ENCODE peak calls at places on chromosomes 4 and X, in seven cellular contexts. G is breast epithelium, A is endothelial cell of umbilical vein, T is stomach, F is uterus, W is tibial nerve, R is sigmoid colon. D is an unnamed sample. For H3K27me3, the result is how much of the 10 kb centered on the place peaks cover.

GRCh38 chr4:121034010-121034409 is 38.3 kb downstream of the NDNF start:
- DNase-seq in T (no peak), G (no peak), F (no peak), R (no peak), W (no peak), A (no peak), D (peak)

GRCh38 chr4:114384629-114385028 is 214.0 kb upstream of the UGT8 start:
- DNase-seq in T (no peak), A (peak), W (no peak), R (no peak), F (no peak), G (no peak), D (no peak)

GRCh38 chr4:127920521-127920920 is 39.8 kb downstream of the PLK4 start:
- DNase-seq in F (no peak), T (no peak), R (no peak), A (no peak), G (no peak), W (no peak), D (no peak)

GRCh38 chr4:23811045-23811620 is 78.7 kb downstream of the PPARGC1A start:
- DNase-seq in T (no peak), W (no peak), R (no peak), F (no peak), G (no peak), A (no peak), D (no peak)

GRCh38 chrX:21873063-21873785 is 17.4 kb downstream of the YY2 start:
- DNase-seq in T (no peak), A (no peak), F (no peak), W (no peak), R (no peak), G (no peak), D (no peak)

GRCh38 chr4:3657917-3658913 is 108.0 kb upstream of the ADRA2C start:
- DNase-seq in A (no peak), G (no peak), R (no peak), F (peak), W (no peak), T (no peak), D (no peak)

GRCh38 chr4:145540235-145540634 is 58.6 kb downstream of the SMAD1 start:
- DNase-seq in F (no peak), T (no peak), A (peak), G (no peak), R (no peak), W (no peak), D (no peak)

GRCh38 chrX:72306085-72306801 is 529 bp upstream of the CITED1 start:
- DNase-seq in F (no peak), T (no peak), R (no peak), W (no peak), A (no peak), G (no peak), D (no peak)

GRCh38 chrX:150465856-150466775 is 102.3 kb upstream of the MTM1 start:
- DNase-seq in R (no peak), A (no peak), W (no peak), T (no peak), F (no peak), G (no peak), D (peak)

GRCh38 chr4:19807505-19807904 is 444.2 kb upstream of the SLIT2 start:
- DNase-seq in F (no peak), A (peak), T (no peak), R (no peak), G (no peak), W (no peak), D (no peak)

GRCh38 chr4:3375688-3376087 is 66.1 kb upstream of the HGFAC start:
- DNase-seq in F (no peak), R (peak), A (peak), T (no peak), G (no peak), W (no peak), D (no peak)

GRCh38 chr4:108849611-108850406 is 87.0 kb upstream of the ETNPPL start:
- DNase-seq in G (no peak), F (no peak), T (no peak), W (no peak), R (no peak), A (no peak), D (no peak)

GRCh38 chrX:79506001-79506400 is 138.9 kb upstream of the ITM2A start:
- DNase-seq in R (no peak), A (no peak), W (no peak), G (no peak), F (no peak), T (no peak), D (no peak)

GRCh38 chr4:82774711-82775171 is 23.9 kb downstream of the SCD5 start:
- DNase-seq in T (no peak), G (no peak), A (no peak), W (no peak), R (no peak), F (no peak), D (no peak)

GRCh38 chr4:71593306-71593705 is 190.6 kb downstream of the GC start:
- DNase-seq in W (no peak), T (no peak), A (no peak), F (no peak), G (no peak), R (no peak), D (no peak)

GRCh38 chrX:40201486-40201885 is 103.7 kb upstream of the BCOR start:
- DNase-seq in W (no peak), A (no peak), T (no peak), R (no peak), G (no peak), F (no peak), D (no peak)

GRCh38 chr4:152032722-152033131 is 271.9 kb upstream of the GATB start:
- DNase-seq in F (no peak), W (no peak), A (no peak), R (no peak), G (no peak), T (no peak), D (no peak)

GRCh38 chrX:71118032-71118984 is at the start of gene MED12:
- DNase-seq in R (peak), G (peak), T (peak), F (peak), A (peak), W (peak), D (peak)

GRCh38 chr4:108906006-108906405 is 143.2 kb upstream of the ETNPPL start:
- DNase-seq in R (no peak), W (no peak), F (no peak), T (no peak), G (no peak), A (no peak), D (no peak)

GRCh38 chr4:88527787-88528186 is 4.2 kb upstream of the PYURF start:
- DNase-seq in A (no peak), G (no peak), T (no peak), W (no peak), R (no peak), F (no peak), D (no peak)

GRCh38 chr4:57085278-57085677 is 24.9 kb downstream of the IGFBP7 start:
- DNase-seq in R (no peak), F (no peak), W (no peak), T (no peak), G (no peak), A (no peak), D (no peak)

GRCh38 chrX:24693453-24694202 is at the start of gene POLA1:
- DNase-seq in F (peak), T (peak), G (peak), R (peak), A (peak), W (peak), D (peak)

GRCh38 chrX:87518504-87518903 is 902 bp downstream of the KLHL4 start:
- DNase-seq in F (no peak), W (no peak), R (no peak), T (no peak), A (peak), G (no peak), D (no peak)

GRCh38 chrX:100710816-100711215 is 21.1 kb downstream of the SYTL4 start:
- DNase-seq in R (no peak), A (peak), F (no peak), T (no peak), W (no peak), G (no peak), D (no peak)

GRCh38 chrX:64843224-64843623 is 133.0 kb downstream of the ZC4H2 start:
- DNase-seq in A (no peak), W (no peak), R (no peak), G (no peak), T (no peak), F (no peak), D (no peak)

GRCh38 chr4:113636438-113636818 is 125.1 kb downstream of the CAMK2D start:
- DNase-seq in W (no peak), F (no peak), R (no peak), A (no peak), T (no peak), G (no peak), D (no peak)

GRCh38 chr4:3827616-3828492 is 61.7 kb downstream of the ADRA2C start:
- DNase-seq in T (peak), R (peak), A (no peak), W (no peak), F (peak), G (peak), D (peak)

GRCh38 chr4:113478032-113478431 is 283.5 kb downstream of the CAMK2D start:
- DNase-seq in W (no peak), A (no peak), R (no peak), F (no peak), T (no peak), G (no peak), D (no peak)

GRCh38 chr4:87118826-87119225 is 101.6 kb downstream of the KLHL8 start:
- DNase-seq in T (no peak), F (no peak), R (no peak), G (no peak), A (peak), W (no peak), D (no peak)

GRCh38 chr4:86543560-86544312 is 50.4 kb upstream of the PTPN13 start:
- DNase-seq in W (no peak), G (no peak), T (no peak), A (no peak), F (no peak), R (no peak), D (no peak)

GRCh38 chrX:80021611-80022010 is 7.1 kb downstream of the TBX22 start:
- DNase-seq in F (no peak), G (no peak), T (no peak), R (no peak), W (no peak), A (no peak), D (no peak)

GRCh38 chrX:45577361-45577760 is 376.7 kb upstream of the DIPK2B start:
- DNase-seq in F (no peak), T (no peak), A (no peak), W (no peak), R (no peak), G (no peak), D (no peak)

GRCh38 chrX:103913356-103914020 is 48.9 kb upstream of the TMSB15B start:
- DNase-seq in A (no peak), G (no peak), T (no peak), F (no peak), W (no peak), R (no peak), D (no peak)

GRCh38 chrX:70088281-70088680 is 26.0 kb downstream of the OTUD6A start:
- DNase-seq in F (no peak), W (no peak), R (no peak), A (no peak), G (no peak), T (no peak), D (no peak)

GRCh38 chr4:185190001-185190856 is 13.6 kb downstream of the CFAP97 start:
- DNase-seq in T (no peak), F (no peak), G (no peak), W (no peak), R (no peak), A (no peak), D (no peak)
- TF ChIP-seq POLR2A in T (no peak), F (no peak), G (no peak), W (no peak), R (no peak), A (no peak), D (no peak)

GRCh38 chr4:13535708-13536361 is 8.5 kb downstream of the NKX3-2 start:
- DNase-seq in W (no peak), R (peak), T (no peak), G (no peak), A (no peak), F (no peak), D (no peak)
- H3K27me3 ChIP-seq in W (half or more), R (under half), T (under half), G (half or more), A (half or more), F (under half), D (under half)

GRCh38 chr4:186272699-186273370 is 6.8 kb downstream of the F11 start:
- DNase-seq in A (no peak), T (no peak), G (no peak), R (no peak), W (no peak), F (no peak), D (no peak)

GRCh38 chr4:186264660-186265059 is 1.3 kb upstream of the F11 start:
- DNase-seq in F (no peak), R (no peak), A (no peak), G (no peak), T (no peak), W (no peak), D (no peak)

GRCh38 chr4:186265683-186266648 is at the start of gene F11:
- DNase-seq in A (no peak), F (no peak), W (no peak), G (no peak), T (no peak), R (no peak), D (no peak)

GRCh38 chr4:186271279-186271678 is 5.3 kb downstream of the F11 start:
- DNase-seq in R (no peak), A (no peak), F (no peak), W (no peak), G (no peak), T (no peak), D (no peak)

DNA sequence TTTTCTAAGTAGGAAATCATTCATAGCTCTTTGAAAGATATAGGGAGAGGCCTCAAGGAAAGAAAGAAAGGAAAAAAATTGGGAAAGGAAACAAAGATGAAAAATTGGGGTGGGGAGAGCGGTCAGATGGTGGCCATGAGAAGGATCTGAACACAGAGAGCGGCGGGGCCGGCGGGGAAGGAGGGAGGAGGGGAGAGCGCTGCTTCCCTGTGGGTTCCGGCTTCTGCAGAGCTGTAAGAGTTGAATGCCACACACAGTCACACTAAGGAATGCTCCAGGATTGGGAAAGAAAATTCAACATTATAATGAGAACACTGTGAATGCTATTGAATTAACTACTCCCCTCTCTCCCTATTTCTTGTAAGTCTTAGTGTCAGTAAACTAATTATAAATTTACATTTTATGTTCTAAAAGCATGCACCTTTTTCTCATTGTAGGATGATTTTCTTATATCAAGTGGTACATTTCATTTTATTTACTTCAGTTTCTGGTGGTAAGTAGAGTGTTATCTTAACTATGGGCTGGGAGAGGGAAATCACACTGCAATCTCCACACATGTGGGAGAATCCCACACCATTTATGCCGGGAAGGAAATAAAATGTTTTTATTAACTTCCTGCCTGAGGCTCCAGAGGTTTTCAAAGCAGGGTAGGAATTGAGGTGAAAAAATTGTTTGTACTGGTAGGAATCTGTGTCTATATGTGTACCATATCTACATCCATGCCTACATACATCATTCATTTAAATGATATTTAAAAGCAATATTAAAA is 894 bp downstream of the F11 start:
- DNase-seq in F (no peak), G (no peak), T (no peak), W (no peak), A (no peak), R (no peak), D (no peak)
- TF ChIP-seq POLR2A in F (no peak), G (no peak), T (no peak), W (no peak), A (no peak), R (no peak), D (no peak)

GRCh38 chrX:134548844-134549205 is 88.9 kb downstream of the HPRT1 start:
- DNase-seq in W (no peak), A (no peak), R (no peak), G (no peak), F (no peak), T (no peak), D (no peak)
- H3K27me3 ChIP-seq in W (half or more), A (under half), R (under half), G (half or more), F (under half), T (under half), D (under half)

D was measured in ovary.